ENCODE peak calls at places on chromosomes 11 and 22, in seven cellular contexts. E is HCT116, Z is pancreas, S is neural crest cell, D is hepatocyte, X is B cell, G is AG09309. L is an unnamed sample.

GRCh38 chr11:32893947-32894827 is 1.6 kb downstream of the QSER1 start:
- DNase-seq in E (peak), Z (no peak), S (no peak), D (peak), X (peak), G (peak), L (peak)

GRCh38 chr11:14860511-14860910 is 31.5 kb downstream of the CYP2R1 start:
- DNase-seq in E (no peak), Z (no peak), S (no peak), D (no peak), X (no peak), G (no peak), L (no peak)

GRCh38 chr11:4637662-4638047 is 378 bp downstream of the OR51D1 start:
- DNase-seq in E (no peak), Z (no peak), S (no peak), D (no peak), X (no peak), G (no peak), L (no peak)

GRCh38 chr22:20507253-20508066 is at the start of gene MED15:
- DNase-seq in E (peak), Z (peak), S (peak), D (peak), X (peak), G (no peak), L (peak)

GRCh38 chr22:28019360-28019759 is 100.3 kb upstream of the PITPNB start:
- DNase-seq in E (no peak), Z (peak), S (no peak), D (no peak), X (no peak), G (no peak), L (peak)

GRCh38 chr11:19320764-19321163 is 80.0 kb upstream of the E2F8 start:
- DNase-seq in E (no peak), Z (no peak), S (no peak), D (no peak), X (no peak), G (no peak), L (no peak)

GRCh38 chr11:126840201-126840886 is 160.2 kb downstream of the KIRREL3 start:
- DNase-seq in E (no peak), Z (no peak), S (no peak), D (no peak), X (no peak), G (peak), L (no peak)

GRCh38 chr11:17381156-17381555 is 7.3 kb downstream of the KCNJ11 start:
- DNase-seq in E (no peak), Z (no peak), S (no peak), D (no peak), X (no peak), G (no peak), L (no peak)

GRCh38 chr22:23383491-23384450 is 196.3 kb downstream of the IGLL1 start:
- DNase-seq in E (no peak), Z (no peak), S (no peak), D (peak), X (no peak), G (no peak), L (no peak)

GRCh38 chr11:102572537-102573220 is 42.1 kb upstream of the MMP7 start:
- DNase-seq in E (no peak), Z (no peak), S (no peak), D (no peak), X (no peak), G (no peak), L (no peak)

GRCh38 chr11:47257518-47258316 is at the start of gene NR1H3:
- DNase-seq in E (no peak), Z (peak), S (peak), D (peak), X (no peak), G (no peak), L (no peak)

GRCh38 chr11:20056109-20057054 is 103.9 kb downstream of the DBX1 start:
- DNase-seq in E (no peak), Z (no peak), S (no peak), D (no peak), X (no peak), G (no peak), L (no peak)

GRCh38 chr11:75107187-75107586 is 10.5 kb upstream of the OR2AT4 start:
- DNase-seq in E (no peak), Z (no peak), S (no peak), D (no peak), X (no peak), G (no peak), L (no peak)

GRCh38 chr22:19772673-19773469 is 12.3 kb downstream of the TBX1 start:
- DNase-seq in E (no peak), Z (peak), S (no peak), D (no peak), X (peak), G (no peak), L (no peak)

GRCh38 chr11:6613496-6613895 is 1.5 kb upstream of the TAF10 start:
- DNase-seq in E (no peak), Z (no peak), S (no peak), D (no peak), X (no peak), G (no peak), L (no peak)

GRCh38 chr11:125111341-125112234 is at the start of gene TMEM218:
- DNase-seq in E (peak), Z (peak), S (peak), D (peak), X (peak), G (peak), L (peak)

GRCh38 chr22:50284479-50284878 is 14.3 kb upstream of the MAPK11 start:
- DNase-seq in E (no peak), Z (no peak), S (no peak), D (no peak), X (no peak), G (no peak), L (no peak)

GRCh38 chr11:71189768-71190315 is 62.5 kb downstream of the SHANK2 start:
- DNase-seq in E (no peak), Z (peak), S (no peak), D (no peak), X (no peak), G (no peak), L (no peak)

GRCh38 chr11:35725880-35726279 is 63.3 kb downstream of the TRIM44 start:
- DNase-seq in E (peak), Z (no peak), S (no peak), D (no peak), X (no peak), G (no peak), L (no peak)

GRCh38 chr22:28560005-28560742 is 119.5 kb downstream of the TTC28 start:
- DNase-seq in E (no peak), Z (no peak), S (no peak), D (peak), X (no peak), G (peak), L (no peak)

GRCh38 chr11:34633990-34634725 is 13.3 kb downstream of the EHF start:
- DNase-seq in E (no peak), Z (no peak), S (no peak), D (no peak), X (peak), G (peak), L (no peak)

DNA sequence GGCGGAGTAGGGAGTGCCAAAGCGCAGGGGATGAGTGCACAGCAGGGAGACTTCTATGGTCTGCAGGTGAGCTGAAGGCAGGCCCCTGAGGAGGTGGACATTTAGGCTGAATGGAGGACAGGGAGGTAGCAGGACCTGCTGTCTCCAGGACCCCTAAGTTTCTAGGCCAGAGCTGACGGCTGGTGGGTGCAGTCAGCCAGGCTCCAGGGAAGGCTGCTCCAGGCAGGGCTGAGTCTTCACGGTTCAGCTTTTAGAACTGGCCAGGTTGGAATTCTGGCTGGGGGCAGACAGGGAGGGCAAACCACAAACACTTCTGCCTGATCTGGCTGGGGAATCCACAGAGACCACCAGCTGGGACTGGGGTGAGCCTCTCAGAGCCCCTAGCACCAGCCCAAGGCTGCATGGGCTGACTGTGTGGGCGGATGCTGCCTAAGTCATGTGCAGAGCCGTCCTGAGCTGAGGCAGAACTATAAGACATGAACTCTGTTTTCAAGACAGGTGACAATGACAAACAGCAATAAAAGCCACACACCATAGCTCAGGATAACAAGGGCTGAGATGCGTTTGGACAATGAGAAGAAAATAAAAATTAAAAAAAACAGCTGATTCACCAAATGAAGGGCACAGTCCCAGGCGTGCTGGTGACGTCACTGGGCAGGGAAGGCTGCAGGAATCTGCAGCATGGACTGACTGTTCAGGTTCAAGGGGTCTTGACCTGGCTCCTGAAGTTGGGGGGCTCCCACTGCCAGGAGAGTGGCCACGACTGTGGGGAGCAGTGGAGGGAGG is 10.4 kb upstream of the MALAT1 start:
- DNase-seq in E (no peak), Z (peak), S (no peak), D (peak), X (no peak), G (no peak), L (peak)
- TF ChIP-seq CTCF in E (no peak), Z (no peak), S (no peak), D (no peak), X (no peak), G (no peak), L (no peak)

GRCh38 chr11:121431820-121432526 is 20.1 kb upstream of the SORL1 start:
- DNase-seq in E (no peak), Z (no peak), S (no peak), D (no peak), X (no peak), G (no peak), L (no peak)

GRCh38 chr11:121422675-121423074 is 29.4 kb upstream of the SORL1 start:
- DNase-seq in E (no peak), Z (no peak), S (no peak), D (no peak), X (peak), G (no peak), L (no peak)

GRCh38 chr11:121429556-121429955 is 22.6 kb upstream of the SORL1 start:
- DNase-seq in E (no peak), Z (no peak), S (no peak), D (no peak), X (no peak), G (no peak), L (no peak)

GRCh38 chr11:121425818-121426217 is 26.3 kb upstream of the SORL1 start:
- DNase-seq in E (no peak), Z (no peak), S (no peak), D (no peak), X (no peak), G (no peak), L (no peak)

DNA sequence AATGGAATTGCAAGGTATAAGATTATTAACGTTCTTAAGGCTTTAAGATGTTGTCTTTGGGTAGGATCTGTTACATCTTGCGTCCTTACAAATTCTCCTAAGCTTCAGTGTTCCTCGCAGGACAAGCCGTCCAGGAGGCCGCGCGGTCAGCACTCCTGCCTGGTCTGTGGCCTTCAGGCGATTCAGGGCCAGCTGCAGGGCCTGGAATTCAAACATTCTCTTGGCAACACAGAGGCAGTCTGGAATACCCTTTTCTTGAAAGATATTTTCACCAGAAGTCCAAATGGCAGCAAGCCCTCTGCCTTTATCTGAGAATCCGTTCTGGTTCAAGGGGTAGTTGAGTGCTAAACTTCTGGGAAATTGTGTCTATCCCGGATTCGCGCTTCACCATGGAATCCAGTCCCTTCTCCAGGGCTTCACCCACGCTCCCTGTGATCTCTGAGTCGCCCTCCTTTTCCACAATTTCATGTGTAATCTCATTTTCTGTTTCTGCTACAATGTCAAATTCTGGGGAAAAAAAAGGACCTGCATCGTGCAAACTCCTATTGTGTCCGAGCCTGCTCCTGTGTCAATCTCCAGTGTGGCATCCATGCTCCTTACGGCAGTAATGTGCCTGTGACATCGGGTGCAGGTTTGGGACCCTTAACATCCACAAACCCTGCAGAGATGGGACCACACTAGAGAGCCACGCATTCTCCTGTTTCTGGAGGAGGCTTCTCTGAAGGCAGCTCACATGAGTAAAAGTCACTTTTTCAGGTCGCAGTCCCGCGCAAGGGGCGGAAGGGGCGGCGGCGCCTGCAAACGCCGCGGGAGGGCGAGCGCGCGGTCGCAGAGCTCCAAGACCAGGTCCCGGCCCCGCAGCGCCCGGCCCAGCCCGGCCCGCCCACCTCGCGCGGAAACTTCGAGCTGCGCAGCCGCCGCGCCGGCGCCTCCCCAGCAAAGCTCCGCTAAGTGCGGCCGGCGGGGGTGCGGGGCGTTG is 25.3 kb upstream of the SORL1 start:
- DNase-seq in E (peak), Z (peak), S (peak), D (peak), X (peak), G (no peak), L (peak)
- TF ChIP-seq CTCF in E (no peak), Z (no peak), S (peak), D (peak), X (peak), G (no peak), L (peak)

GRCh38 chr11:96315476-96315875 is 27.5 kb downstream of the MAML2 start:
- DNase-seq in E (no peak), Z (no peak), S (no peak), D (no peak), X (no peak), G (no peak), L (no peak)
- TF ChIP-seq CTCF in E (no peak), Z (no peak), S (no peak), D (no peak), X (no peak), G (no peak), L (no peak)

GRCh38 chr11:62702241-62702640 is 5.0 kb downstream of the BSCL2 start:
- DNase-seq in E (no peak), Z (no peak), S (no peak), D (no peak), X (no peak), G (no peak), L (no peak)

GRCh38 chr11:62706841-62707240 is 383 bp downstream of the BSCL2 start:
- DNase-seq in E (no peak), Z (no peak), S (no peak), D (no peak), X (no peak), G (no peak), L (no peak)

GRCh38 chr11:62707277-62707771 is at the start of the genes BSCL2 and GNG3:
- DNase-seq in E (no peak), Z (no peak), S (peak), D (peak), X (peak), G (no peak), L (peak)

GRCh38 chr11:62705880-62706831 is 1.1 kb downstream of the BSCL2 start:
- DNase-seq in E (peak), Z (peak), S (peak), D (peak), X (peak), G (peak), L (peak)

GRCh38 chr11:62705401-62705800 is 1.8 kb downstream of the BSCL2 start:
- DNase-seq in E (no peak), Z (peak), S (no peak), D (no peak), X (no peak), G (no peak), L (no peak)
- TF ChIP-seq CTCF in E (no peak), Z (no peak), S (no peak), D (no peak), X (no peak), G (no peak), L (no peak)

GRCh38 chr22:41523464-41524221 is 20.6 kb downstream of the POLR3H start:
- DNase-seq in E (no peak), Z (no peak), S (no peak), D (no peak), X (no peak), G (no peak), L (no peak)
- TF ChIP-seq CTCF in E (no peak), Z (no peak), S (no peak), D (no peak), X (no peak), G (no peak), L (no peak)

DNA sequence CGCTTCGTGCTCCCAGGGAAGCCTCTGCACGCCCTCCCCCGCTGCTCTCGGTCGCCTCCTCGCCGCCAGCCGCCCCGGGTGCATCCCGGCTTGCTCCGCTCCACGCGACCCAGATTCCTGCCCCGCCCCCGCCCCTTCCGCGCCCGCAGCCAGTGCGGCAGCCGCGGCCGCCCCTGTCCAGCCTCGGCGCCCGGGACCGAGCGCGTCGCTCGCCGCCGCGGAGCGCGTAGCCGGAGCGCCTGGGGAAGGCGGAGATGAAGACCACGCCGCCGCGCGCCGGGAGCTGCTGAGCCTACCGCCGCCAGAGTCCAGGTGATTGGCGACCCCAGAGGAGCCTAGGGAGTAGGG is at the start of gene ELMOD1:
- DNase-seq in E (no peak), Z (peak), S (peak), D (peak), X (peak), G (no peak), L (peak)
- TF ChIP-seq CTCF in E (no peak), Z (no peak), S (no peak), D (no peak), X (no peak), G (peak), L (no peak)

DNA sequence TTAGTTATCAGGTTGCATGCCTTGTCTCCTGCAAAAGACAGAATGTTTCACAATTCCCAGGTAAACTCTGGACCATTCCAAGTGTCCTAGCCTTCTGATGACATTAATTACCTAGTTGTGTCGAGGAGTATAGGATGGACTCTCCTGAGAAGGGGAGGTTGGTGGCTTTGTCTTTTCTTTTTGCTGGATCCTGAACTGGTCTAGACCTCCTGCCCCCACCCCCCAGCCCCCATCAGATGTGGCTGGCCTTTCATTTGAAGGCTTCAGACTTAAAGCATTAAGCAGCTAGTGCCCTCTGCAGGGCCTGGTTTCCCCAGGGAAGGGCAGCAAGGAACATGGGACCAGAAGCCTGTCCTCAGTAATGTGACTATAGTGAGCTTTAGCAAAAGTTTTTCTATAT is 9.7 kb downstream of the MCAM start:
- DNase-seq in E (no peak), Z (no peak), S (no peak), D (no peak), X (no peak), G (no peak), L (no peak)
- TF ChIP-seq CTCF in E (peak), Z (no peak), S (no peak), D (no peak), X (no peak), G (no peak), L (no peak)

GRCh38 chr22:47012589-47013365 is 250.3 kb downstream of the TBC1D22A start:
- DNase-seq in E (no peak), Z (no peak), S (no peak), D (no peak), X (no peak), G (peak), L (no peak)
- TF ChIP-seq CTCF in E (peak), Z (no peak), S (peak), D (no peak), X (no peak), G (no peak), L (no peak)

GRCh38 chr11:86923993-86924766 is 31.0 kb downstream of the FZD4 start:
- DNase-seq in E (no peak), Z (no peak), S (no peak), D (peak), X (no peak), G (no peak), L (no peak)
- TF ChIP-seq CTCF in E (no peak), Z (no peak), S (no peak), D (no peak), X (no peak), G (no peak), L (no peak)

DNA sequence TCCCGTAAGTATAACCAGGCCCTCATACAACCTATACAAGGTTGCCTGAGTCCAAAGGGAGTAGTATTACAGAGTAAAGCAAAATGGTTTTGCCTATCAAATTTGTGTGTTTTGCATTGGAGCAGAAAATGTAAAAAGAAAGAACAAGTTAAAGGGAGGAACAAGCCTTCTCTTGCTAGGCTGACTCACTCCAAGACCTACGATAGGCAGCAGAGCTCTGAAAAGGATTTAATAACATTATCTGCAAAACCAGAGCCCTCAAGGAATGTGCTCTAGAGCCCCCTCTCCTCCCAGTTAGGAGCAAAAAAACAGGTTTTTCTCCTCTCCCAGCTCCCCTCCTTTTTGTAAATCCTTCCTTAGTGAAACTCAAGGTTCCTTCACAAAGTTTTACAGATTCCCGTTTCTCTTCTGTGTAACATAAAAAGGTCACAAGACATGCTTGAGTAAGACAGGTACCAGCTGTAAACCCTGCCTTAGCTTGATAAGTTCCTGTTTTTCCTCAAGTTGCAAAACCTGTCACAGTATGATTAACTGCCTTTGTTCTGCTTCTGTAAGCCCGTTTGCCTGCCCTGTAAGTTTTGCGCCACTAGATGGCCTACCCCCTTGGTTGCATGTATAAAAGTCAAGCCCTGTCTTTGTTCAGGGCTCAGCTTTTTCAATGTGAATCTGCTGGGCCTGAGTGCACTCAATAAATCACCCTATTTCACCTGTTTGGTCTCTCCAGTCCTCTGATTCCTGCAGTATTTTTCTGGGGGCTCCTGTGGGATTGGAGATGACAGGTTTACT is 498.2 kb downstream of the KCNA4 start:
- DNase-seq in E (no peak), Z (no peak), S (no peak), D (peak), X (no peak), G (no peak), L (no peak)
- TF ChIP-seq CTCF in E (peak), Z (no peak), S (peak), D (peak), X (no peak), G (no peak), L (no peak)

L was measured in activated CD8-positive, alpha-beta T cell treated with anti-CD3 and anti-CD28 coated beads for 36 hours.